ENCODE peak calls at places on chromosomes 12 and 14, in nine cellular contexts. One of them, this sample, is unnamed.
A peak's percentile ranks its signal among the peaks of the same experiment; 100 is the strongest.

GRCh38 chr12:4506870-4507269 is 31.8 kb upstream of the RAD51AP1 start:
- DNase-seq in WERI-Rb-1: no peak
- DNase-seq in uterus: no peak
- DNase-seq in GM06990: peak; percentile 60
- DNase-seq in body of pancreas: no peak
- DNase-seq in fibroblast of pulmonary artery: peak; percentile 30
- DNase-seq in fibroblast of the aortic adventitia: peak; percentile 17
- DNase-seq in CD8-positive, alpha-beta T cell: no peak
- DNase-seq in heart right ventricle: no peak
- DNase-seq in this sample: no peak

GRCh38 chr14:32470161-32470705 is 141.1 kb downstream of the AKAP6 start:
- DNase-seq in GM06990: no peak
- DNase-seq in heart right ventricle: no peak
- DNase-seq in WERI-Rb-1: no peak
- DNase-seq in body of pancreas: no peak
- DNase-seq in CD8-positive, alpha-beta T cell: no peak
- DNase-seq in fibroblast of the aortic adventitia: no peak
- DNase-seq in uterus: no peak
- DNase-seq in fibroblast of pulmonary artery: no peak
- DNase-seq in this sample: no peak

GRCh38 chr12:109944975-109945374 is 44.9 kb downstream of the TCHP start:
- DNase-seq in fibroblast of pulmonary artery: peak; percentile 45
- DNase-seq in uterus: no peak
- DNase-seq in heart right ventricle: peak; percentile 30
- DNase-seq in body of pancreas: no peak
- DNase-seq in CD8-positive, alpha-beta T cell: no peak
- DNase-seq in WERI-Rb-1: peak; percentile 67
- DNase-seq in fibroblast of the aortic adventitia: peak; percentile 73
- DNase-seq in GM06990: no peak
- DNase-seq in this sample: peak; percentile 55

GRCh38 chr14:54498579-54498978 is 9.8 kb upstream of the GMFB start:
- DNase-seq in CD8-positive, alpha-beta T cell: no peak
- DNase-seq in uterus: no peak
- DNase-seq in fibroblast of pulmonary artery: no peak
- DNase-seq in WERI-Rb-1: no peak
- DNase-seq in body of pancreas: no peak
- DNase-seq in heart right ventricle: no peak
- DNase-seq in fibroblast of the aortic adventitia: no peak
- DNase-seq in GM06990: no peak
- DNase-seq in this sample: no peak

GRCh38 chr12:18753481-18754117 is 15.7 kb downstream of the CAPZA3 start:
- DNase-seq in fibroblast of the aortic adventitia: peak; percentile 13
- DNase-seq in heart right ventricle: peak; percentile 38
- DNase-seq in CD8-positive, alpha-beta T cell: no peak
- DNase-seq in fibroblast of pulmonary artery: no peak
- DNase-seq in GM06990: no peak
- DNase-seq in uterus: no peak
- DNase-seq in body of pancreas: no peak
- DNase-seq in WERI-Rb-1: no peak
- DNase-seq in this sample: no peak

GRCh38 chr12:42801271-42801670 is 211.7 kb upstream of the PRICKLE1 start:
- DNase-seq in heart right ventricle: no peak
- DNase-seq in WERI-Rb-1: no peak
- DNase-seq in fibroblast of the aortic adventitia: no peak
- DNase-seq in body of pancreas: no peak
- DNase-seq in CD8-positive, alpha-beta T cell: no peak
- DNase-seq in uterus: no peak
- DNase-seq in fibroblast of pulmonary artery: no peak
- DNase-seq in GM06990: no peak
- DNase-seq in this sample: no peak

GRCh38 chr14:99728231-99728920 is 44.3 kb downstream of the CYP46A1 start:
- DNase-seq in body of pancreas: peak; percentile 1
- DNase-seq in WERI-Rb-1: peak; percentile 7
- DNase-seq in CD8-positive, alpha-beta T cell: no peak
- DNase-seq in fibroblast of the aortic adventitia: no peak
- DNase-seq in heart right ventricle: no peak
- DNase-seq in GM06990: no peak
- DNase-seq in uterus: no peak
- DNase-seq in fibroblast of pulmonary artery: no peak
- DNase-seq in this sample: peak; percentile 14

GRCh38 chr12:93153321-93153720 is 224.2 kb upstream of the EEA1 start:
- DNase-seq in fibroblast of pulmonary artery: peak; percentile 53
- DNase-seq in fibroblast of the aortic adventitia: peak; percentile 45
- DNase-seq in heart right ventricle: no peak
- DNase-seq in WERI-Rb-1: no peak
- DNase-seq in body of pancreas: no peak
- DNase-seq in uterus: no peak
- DNase-seq in GM06990: no peak
- DNase-seq in CD8-positive, alpha-beta T cell: no peak
- DNase-seq in this sample: no peak

GRCh38 chr14:89176090-89176757 is 240.8 kb downstream of the FOXN3 start:
- DNase-seq in fibroblast of pulmonary artery: no peak
- DNase-seq in uterus: no peak
- DNase-seq in heart right ventricle: no peak
- DNase-seq in CD8-positive, alpha-beta T cell: no peak
- DNase-seq in fibroblast of the aortic adventitia: no peak
- DNase-seq in GM06990: no peak
- DNase-seq in body of pancreas: no peak
- DNase-seq in WERI-Rb-1: no peak
- DNase-seq in this sample: no peak

GRCh38 chr14:54646576-54647130 is 79.7 kb downstream of the SAMD4A start:
- DNase-seq in CD8-positive, alpha-beta T cell: no peak
- DNase-seq in fibroblast of the aortic adventitia: no peak
- DNase-seq in WERI-Rb-1: no peak
- DNase-seq in uterus: no peak
- DNase-seq in GM06990: no peak
- DNase-seq in fibroblast of pulmonary artery: no peak
- DNase-seq in body of pancreas: no peak
- DNase-seq in heart right ventricle: no peak
- DNase-seq in this sample: no peak

GRCh38 chr14:61322011-61322798 is 826 bp downstream of the PRKCH start:
- DNase-seq in fibroblast of pulmonary artery: no peak
- DNase-seq in CD8-positive, alpha-beta T cell: peak; percentile 49
- DNase-seq in heart right ventricle: peak; percentile 53
- DNase-seq in fibroblast of the aortic adventitia: no peak
- DNase-seq in GM06990: peak; percentile 73
- DNase-seq in body of pancreas: peak; percentile 80
- DNase-seq in uterus: no peak
- DNase-seq in WERI-Rb-1: no peak
- DNase-seq in this sample: no peak

GRCh38 chr14:21311614-21312013 is 31.7 kb downstream of the RPGRIP1 start:
- DNase-seq in uterus: no peak
- DNase-seq in CD8-positive, alpha-beta T cell: no peak
- DNase-seq in WERI-Rb-1: no peak
- DNase-seq in fibroblast of the aortic adventitia: no peak
- DNase-seq in GM06990: no peak
- DNase-seq in heart right ventricle: no peak
- DNase-seq in fibroblast of pulmonary artery: no peak
- DNase-seq in body of pancreas: no peak
- DNase-seq in this sample: no peak

GRCh38 chr12:22275847-22276246 is 58.7 kb downstream of the ST8SIA1 start:
- DNase-seq in fibroblast of the aortic adventitia: peak; percentile 100
- DNase-seq in fibroblast of pulmonary artery: peak; percentile 100
- DNase-seq in uterus: peak; percentile 94
- DNase-seq in body of pancreas: peak; percentile 73
- DNase-seq in CD8-positive, alpha-beta T cell: no peak
- DNase-seq in GM06990: no peak
- DNase-seq in WERI-Rb-1: peak; percentile 80
- DNase-seq in heart right ventricle: peak; percentile 71
- DNase-seq in this sample: peak; percentile 83

DNA sequence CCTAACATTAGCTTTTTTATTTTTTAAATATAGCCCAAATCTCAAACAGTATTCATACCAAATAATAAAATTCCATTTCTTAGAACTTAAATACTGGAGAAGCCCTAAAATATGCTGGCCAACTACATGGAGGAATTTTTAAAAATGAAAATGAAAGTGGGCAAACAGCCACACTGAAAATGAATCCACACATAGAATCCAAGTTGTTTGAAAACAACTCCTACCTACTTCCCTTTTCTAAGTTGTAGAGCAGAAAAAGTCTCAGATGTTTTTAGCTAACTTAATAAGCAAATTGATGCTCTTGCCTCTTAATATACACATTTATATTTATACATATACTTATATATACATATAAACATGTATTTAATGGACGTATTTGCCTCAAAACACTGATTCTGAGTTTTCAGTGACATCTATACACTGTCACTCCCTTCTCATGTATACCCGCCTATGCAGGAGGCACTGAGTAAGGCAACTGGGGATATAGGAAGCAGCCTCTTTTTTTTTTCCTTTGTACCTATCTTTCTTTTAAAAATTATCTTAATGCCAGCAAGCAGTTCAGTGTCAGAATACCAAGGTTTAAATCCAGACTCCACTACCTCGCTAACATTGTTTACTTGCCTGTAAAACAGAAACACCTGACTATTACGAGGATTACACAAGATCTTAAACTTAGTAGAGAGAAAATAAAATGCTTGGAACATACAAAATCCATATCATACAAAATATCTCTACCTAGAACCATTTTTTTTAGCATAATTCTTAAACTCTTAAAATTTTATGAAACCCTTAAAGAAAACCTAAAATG is 13.3 kb downstream of the DICER1 start:
- DNase-seq in body of pancreas: no peak
- DNase-seq in GM06990: no peak
- DNase-seq in CD8-positive, alpha-beta T cell: no peak
- DNase-seq in WERI-Rb-1: no peak
- DNase-seq in uterus: no peak
- DNase-seq in heart right ventricle: no peak
- DNase-seq in fibroblast of the aortic adventitia: peak; percentile 62
- DNase-seq in fibroblast of pulmonary artery: peak; percentile 39
- DNase-seq in this sample: no peak
- H3K4me3 ChIP-seq in body of pancreas: no peak overlapping the region
- H3K4me3 ChIP-seq in GM06990: no peak overlapping the region
- H3K4me3 ChIP-seq in CD8-positive, alpha-beta T cell: no peak overlapping the region
- H3K4me3 ChIP-seq in WERI-Rb-1: no peak overlapping the region
- H3K4me3 ChIP-seq in uterus: no peak overlapping the region
- H3K4me3 ChIP-seq in heart right ventricle: no peak overlapping the region
- H3K4me3 ChIP-seq in fibroblast of the aortic adventitia: peak overlapping the region; percentile 1
- H3K4me3 ChIP-seq in fibroblast of pulmonary artery: peak overlapping the region; percentile 13
- H3K4me3 ChIP-seq in this sample: no peak overlapping the region

DNA sequence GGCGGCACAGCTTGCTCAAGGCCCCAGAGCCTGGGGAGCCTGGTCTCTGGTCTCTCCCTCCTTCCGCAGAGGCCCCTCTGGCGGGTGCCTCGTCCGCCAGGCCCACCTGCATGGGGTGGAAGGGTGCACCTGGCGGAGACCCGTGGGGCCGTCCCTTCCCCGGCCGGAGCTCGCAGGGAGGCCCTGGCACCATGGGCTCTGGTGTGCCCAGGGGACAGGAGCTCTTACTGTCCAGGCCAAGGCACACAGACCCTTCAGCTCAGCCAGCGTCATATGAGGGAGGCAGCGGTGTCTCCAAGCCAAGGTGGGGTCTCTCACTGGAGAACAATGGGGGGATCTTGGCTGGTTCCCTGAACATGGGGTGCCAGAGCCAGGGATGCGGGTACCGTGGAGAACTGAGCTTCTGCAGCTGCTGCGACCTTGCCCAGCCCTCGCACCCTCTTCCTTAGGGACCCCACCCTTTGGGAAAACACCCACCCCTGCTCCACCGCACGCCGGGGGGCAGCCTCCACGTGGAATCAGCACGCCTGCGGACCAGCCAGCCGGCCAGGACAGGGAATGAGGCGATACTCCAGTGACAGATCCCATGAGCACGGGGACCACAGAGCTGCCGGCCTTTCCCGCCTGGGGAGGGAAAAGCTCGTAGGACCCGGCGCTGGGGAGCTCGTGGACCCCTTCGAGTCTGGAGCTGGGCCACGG is 25.7 kb upstream of the GALNT9 start:
- DNase-seq in GM06990: no peak
- DNase-seq in fibroblast of pulmonary artery: no peak
- DNase-seq in CD8-positive, alpha-beta T cell: no peak
- DNase-seq in WERI-Rb-1: no peak
- DNase-seq in heart right ventricle: no peak
- DNase-seq in fibroblast of the aortic adventitia: no peak
- DNase-seq in uterus: no peak
- DNase-seq in body of pancreas: no peak
- DNase-seq in this sample: no peak
- H3K4me3 ChIP-seq in GM06990: no peak overlapping the region
- H3K4me3 ChIP-seq in fibroblast of pulmonary artery: no peak overlapping the region
- H3K4me3 ChIP-seq in CD8-positive, alpha-beta T cell: no peak overlapping the region
- H3K4me3 ChIP-seq in WERI-Rb-1: no peak overlapping the region
- H3K4me3 ChIP-seq in heart right ventricle: no peak overlapping the region
- H3K4me3 ChIP-seq in fibroblast of the aortic adventitia: no peak overlapping the region
- H3K4me3 ChIP-seq in uterus: no peak overlapping the region
- H3K4me3 ChIP-seq in body of pancreas: no peak overlapping the region
- H3K4me3 ChIP-seq in this sample: no peak overlapping the region

GRCh38 chr12:19775241-19775640 is 335.9 kb downstream of the AEBP2 start:
- DNase-seq in heart right ventricle: no peak
- DNase-seq in uterus: no peak
- DNase-seq in fibroblast of pulmonary artery: no peak
- DNase-seq in GM06990: no peak
- DNase-seq in fibroblast of the aortic adventitia: no peak
- DNase-seq in CD8-positive, alpha-beta T cell: no peak
- DNase-seq in body of pancreas: no peak
- DNase-seq in WERI-Rb-1: no peak
- DNase-seq in this sample: no peak
- H3K4me3 ChIP-seq in heart right ventricle: no peak overlapping the region
- H3K4me3 ChIP-seq in uterus: no peak overlapping the region
- H3K4me3 ChIP-seq in fibroblast of pulmonary artery: no peak overlapping the region
- H3K4me3 ChIP-seq in GM06990: no peak overlapping the region
- H3K4me3 ChIP-seq in fibroblast of the aortic adventitia: no peak overlapping the region
- H3K4me3 ChIP-seq in CD8-positive, alpha-beta T cell: no peak overlapping the region
- H3K4me3 ChIP-seq in body of pancreas: no peak overlapping the region
- H3K4me3 ChIP-seq in WERI-Rb-1: no peak overlapping the region
- H3K4me3 ChIP-seq in this sample: no peak overlapping the region

DNA sequence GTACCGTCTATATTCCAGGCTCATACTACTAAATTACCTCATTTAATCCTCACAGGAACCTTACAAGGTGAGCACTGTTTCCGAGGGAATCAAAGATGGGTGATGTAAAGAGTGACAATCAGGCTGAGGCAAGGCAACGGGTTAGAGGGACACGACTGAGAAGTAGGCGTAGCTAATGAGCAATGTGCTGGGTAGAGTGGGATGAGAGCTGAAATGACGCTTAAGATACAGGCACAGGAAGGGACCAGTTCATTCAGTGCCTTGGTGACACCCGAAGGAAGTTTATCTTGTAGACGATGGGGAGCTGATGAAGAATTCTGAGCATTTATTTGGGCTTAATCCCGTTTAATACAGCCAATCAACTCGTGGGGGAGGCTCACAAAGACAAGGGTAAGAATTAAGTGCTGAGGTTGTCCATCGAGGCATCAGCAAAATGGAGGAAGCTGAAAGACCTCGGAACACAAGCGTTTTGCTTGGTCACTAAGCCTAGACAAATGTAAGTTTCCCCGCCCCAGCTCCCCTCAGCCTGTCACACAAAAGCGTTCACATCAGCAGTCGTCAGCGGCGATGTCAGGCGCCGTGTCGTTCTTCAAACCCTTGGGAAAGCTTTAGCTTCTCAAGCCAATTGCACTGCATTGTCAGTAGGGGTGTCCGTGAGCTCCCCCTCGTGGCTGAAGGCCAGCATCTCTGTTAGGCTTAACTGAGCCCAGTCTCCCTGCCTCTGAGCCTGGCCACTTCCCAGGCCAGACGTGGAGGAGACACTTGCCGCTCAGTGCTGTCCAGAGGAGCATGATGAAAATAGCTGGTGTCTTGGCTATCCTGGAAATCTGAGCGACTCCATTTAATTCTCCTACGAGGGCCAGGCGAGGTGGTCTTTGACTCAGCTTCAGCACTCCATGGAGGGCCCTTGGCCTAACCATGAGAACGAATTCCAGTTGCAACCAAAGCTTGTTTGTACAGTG is 288.5 kb upstream of the G2E3 start:
- DNase-seq in body of pancreas: peak; percentile 85
- DNase-seq in uterus: peak; percentile 72
- DNase-seq in heart right ventricle: peak; percentile 76
- DNase-seq in WERI-Rb-1: peak; percentile 86
- DNase-seq in fibroblast of the aortic adventitia: peak; percentile 79
- DNase-seq in CD8-positive, alpha-beta T cell: peak; percentile 47
- DNase-seq in GM06990: peak; percentile 36
- DNase-seq in fibroblast of pulmonary artery: peak; percentile 90
- DNase-seq in this sample: peak; percentile 64
- H3K4me3 ChIP-seq in body of pancreas: no peak overlapping the region
- H3K4me3 ChIP-seq in uterus: no peak overlapping the region
- H3K4me3 ChIP-seq in heart right ventricle: no peak overlapping the region
- H3K4me3 ChIP-seq in WERI-Rb-1: no peak overlapping the region
- H3K4me3 ChIP-seq in fibroblast of the aortic adventitia: peak overlapping the region; percentile 46
- H3K4me3 ChIP-seq in CD8-positive, alpha-beta T cell: no peak overlapping the region
- H3K4me3 ChIP-seq in GM06990: no peak overlapping the region
- H3K4me3 ChIP-seq in fibroblast of pulmonary artery: peak overlapping the region; percentile 34
- H3K4me3 ChIP-seq in this sample: no peak overlapping the region